ENCODE peak calls at places on chromosomes 6 and 20, in five cellular contexts. One of them, this sample, is unnamed.

GRCh38 chr6:152509916-152510315 is 127.2 kb downstream of the SYNE1 start:
- DNase-seq in tibial artery: no peak
- DNase-seq in NCI-H510A treated with DMSO at 0.1 percent for 48 hours: no peak
- DNase-seq in stimulated activated CD8-positive, alpha-beta memory T cell treated with anti-CD3 and anti-CD28 coated beads, Interleukin-7, amount 100 ng/mL, for 1 hour: no peak
- DNase-seq in pancreas: no peak
- DNase-seq in this sample: no peak

GRCh38 chr6:19866199-19866872 is 29.2 kb downstream of the ID4 start:
- DNase-seq in tibial artery: no peak
- DNase-seq in NCI-H510A treated with DMSO at 0.1 percent for 48 hours: peak; percentile 35
- DNase-seq in stimulated activated CD8-positive, alpha-beta memory T cell treated with anti-CD3 and anti-CD28 coated beads, Interleukin-7, amount 100 ng/mL, for 1 hour: no peak
- DNase-seq in pancreas: no peak
- DNase-seq in this sample: no peak

GRCh38 chr6:38443750-38444149 is 196.0 kb downstream of the BTBD9 start:
- DNase-seq in tibial artery: no peak
- DNase-seq in NCI-H510A treated with DMSO at 0.1 percent for 48 hours: no peak
- DNase-seq in stimulated activated CD8-positive, alpha-beta memory T cell treated with anti-CD3 and anti-CD28 coated beads, Interleukin-7, amount 100 ng/mL, for 1 hour: no peak
- DNase-seq in pancreas: no peak
- DNase-seq in this sample: no peak

GRCh38 chr20:37777012-37777411 is 83.2 kb downstream of the CTNNBL1 start:
- DNase-seq in tibial artery: no peak
- DNase-seq in NCI-H510A treated with DMSO at 0.1 percent for 48 hours: no peak
- DNase-seq in stimulated activated CD8-positive, alpha-beta memory T cell treated with anti-CD3 and anti-CD28 coated beads, Interleukin-7, amount 100 ng/mL, for 1 hour: no peak
- DNase-seq in pancreas: no peak
- DNase-seq in this sample: no peak

GRCh38 chr6:115016593-115016992 is 673.8 kb upstream of the HS3ST5 start:
- DNase-seq in tibial artery: no peak
- DNase-seq in NCI-H510A treated with DMSO at 0.1 percent for 48 hours: no peak
- DNase-seq in stimulated activated CD8-positive, alpha-beta memory T cell treated with anti-CD3 and anti-CD28 coated beads, Interleukin-7, amount 100 ng/mL, for 1 hour: no peak
- DNase-seq in pancreas: no peak
- DNase-seq in this sample: no peak

GRCh38 chr6:109321752-109322151 is 60.5 kb downstream of the CD164 start:
- DNase-seq in tibial artery: peak; percentile 16
- DNase-seq in NCI-H510A treated with DMSO at 0.1 percent for 48 hours: no peak
- DNase-seq in stimulated activated CD8-positive, alpha-beta memory T cell treated with anti-CD3 and anti-CD28 coated beads, Interleukin-7, amount 100 ng/mL, for 1 hour: no peak
- DNase-seq in pancreas: no peak
- DNase-seq in this sample: no peak

GRCh38 chr20:59221049-59221748 is 57.6 kb downstream of the ZNF831 start:
- DNase-seq in tibial artery: no peak
- DNase-seq in NCI-H510A treated with DMSO at 0.1 percent for 48 hours: no peak
- DNase-seq in stimulated activated CD8-positive, alpha-beta memory T cell treated with anti-CD3 and anti-CD28 coated beads, Interleukin-7, amount 100 ng/mL, for 1 hour: no peak
- DNase-seq in pancreas: no peak
- DNase-seq in this sample: no peak

GRCh38 chr6:148404456-148405022 is 61.9 kb downstream of the SASH1 start:
- DNase-seq in tibial artery: no peak
- DNase-seq in NCI-H510A treated with DMSO at 0.1 percent for 48 hours: no peak
- DNase-seq in stimulated activated CD8-positive, alpha-beta memory T cell treated with anti-CD3 and anti-CD28 coated beads, Interleukin-7, amount 100 ng/mL, for 1 hour: no peak
- DNase-seq in pancreas: no peak
- DNase-seq in this sample: no peak

GRCh38 chr6:110513001-110513400 is 36.6 kb upstream of the SLC22A16 start:
- DNase-seq in tibial artery: no peak
- DNase-seq in NCI-H510A treated with DMSO at 0.1 percent for 48 hours: no peak
- DNase-seq in stimulated activated CD8-positive, alpha-beta memory T cell treated with anti-CD3 and anti-CD28 coated beads, Interleukin-7, amount 100 ng/mL, for 1 hour: no peak
- DNase-seq in pancreas: no peak
- DNase-seq in this sample: no peak

This sample was measured in CD14-positive monocyte.